ENCODE peak calls at places on chromosomes 4 and X, in nine cellular contexts. B is NCI-H1105; C is activated CD4-positive, alpha-beta T cell treated with anti-CD3 and anti-CD28 coated beads, Interleukin-2, amount 10 ng/mL, durations not matched to agents 24 days and 14 days; K is mesendoderm; U is astrocyte of the spinal cord; G is NCI-H146; H is NCI-H1694; V is NCI-H1092; W is brain microvascular endothelial cell. J is an unnamed sample.

GRCh38 chrX:138890491-138890890 is 179.0 kb upstream of the FGF13 start:
- DNase-seq in B (no peak), C (no peak), K (no peak), U (no peak), G (no peak), H (no peak), V (no peak), W (no peak), J (no peak)

GRCh38 chrX:42694260-42694815 is 83.6 kb downstream of the PPP1R2C start:
- DNase-seq in B (no peak), C (no peak), K (no peak), U (no peak), G (no peak), H (no peak), V (no peak), W (no peak), J (no peak)

GRCh38 chr4:30619679-30620078 is 100.5 kb upstream of the PCDH7 start:
- DNase-seq in B (no peak), C (no peak), K (no peak), U (peak), G (no peak), H (no peak), V (no peak), W (no peak), J (no peak)

GRCh38 chr4:111979921-111980320 is 165.3 kb upstream of the FAM241A start:
- DNase-seq in B (no peak), C (no peak), K (no peak), U (no peak), G (no peak), H (no peak), V (no peak), W (no peak), J (no peak)

GRCh38 chr4:85055558-85055957 is 89.1 kb upstream of the WDFY3 start:
- DNase-seq in B (no peak), C (no peak), K (no peak), U (no peak), G (no peak), H (no peak), V (no peak), W (no peak), J (no peak)

GRCh38 chrX:155251391-155251790 is 12.9 kb downstream of the RAB39B start:
- DNase-seq in B (no peak), C (no peak), K (no peak), U (no peak), G (no peak), H (no peak), V (no peak), W (no peak), J (no peak)

GRCh38 chrX:123830309-123830708 is 29.5 kb upstream of the XIAP start:
- DNase-seq in B (no peak), C (no peak), K (no peak), U (peak), G (peak), H (no peak), V (no peak), W (no peak), J (peak)

GRCh38 chr4:8270912-8271815 is 1.6 kb downstream of the HTRA3 start:
- DNase-seq in B (no peak), C (no peak), K (no peak), U (no peak), G (no peak), H (no peak), V (no peak), W (no peak), J (no peak)

GRCh38 chrX:42755820-42756219 is 22.1 kb downstream of the PPP1R2C start:
- DNase-seq in B (no peak), C (no peak), K (no peak), U (peak), G (no peak), H (no peak), V (no peak), W (peak), J (no peak)

GRCh38 chr4:124462954-124463828 is 249.3 kb downstream of the ANKRD50 start:
- DNase-seq in B (no peak), C (no peak), K (no peak), U (no peak), G (no peak), H (no peak), V (no peak), W (no peak), J (no peak)

GRCh38 chr4:6192245-6192644 is 8.1 kb downstream of the JAKMIP1 start:
- DNase-seq in B (no peak), C (no peak), K (peak), U (no peak), G (no peak), H (no peak), V (no peak), W (no peak), J (no peak)

GRCh38 chrX:2662586-2662985 is 28.5 kb upstream of the CD99 start:
- DNase-seq in B (no peak), C (no peak), K (no peak), U (no peak), G (no peak), H (no peak), V (no peak), W (no peak), J (no peak)

GRCh38 chrX:22338740-22339139 is 66.0 kb downstream of the CBLL2 start:
- DNase-seq in B (no peak), C (no peak), K (peak), U (peak), G (no peak), H (no peak), V (no peak), W (no peak), J (peak)

GRCh38 chr4:7971881-7972500 is 32.3 kb upstream of the AFAP1 start:
- DNase-seq in B (no peak), C (no peak), K (no peak), U (no peak), G (no peak), H (no peak), V (no peak), W (no peak), J (no peak)

GRCh38 chr4:161546902-161547301 is 616.9 kb downstream of the FSTL5 start:
- DNase-seq in B (no peak), C (no peak), K (no peak), U (peak), G (no peak), H (no peak), V (no peak), W (no peak), J (no peak)

GRCh38 chr4:8690811-8691775 is 98.5 kb downstream of the CPZ start:
- DNase-seq in B (no peak), C (no peak), K (no peak), U (no peak), G (no peak), H (no peak), V (no peak), W (no peak), J (no peak)

GRCh38 chrX:12648995-12649394 is 142.2 kb upstream of the PRPS2 start:
- DNase-seq in B (no peak), C (no peak), K (no peak), U (no peak), G (no peak), H (no peak), V (no peak), W (no peak), J (no peak)

GRCh38 chr4:137819964-137820383 is 287.7 kb upstream of the PCDH18 start:
- DNase-seq in B (no peak), C (no peak), K (peak), U (peak), G (peak), H (no peak), V (no peak), W (peak), J (peak)

GRCh38 chr4:82123934-82124333 is 249.9 kb downstream of the HNRNPD start:
- DNase-seq in B (no peak), C (no peak), K (peak), U (no peak), G (no peak), H (no peak), V (no peak), W (no peak), J (no peak)

GRCh38 chr4:123430031-123430430 is 33.4 kb downstream of the SPRY1 start:
- DNase-seq in B (no peak), C (peak), K (no peak), U (no peak), G (no peak), H (no peak), V (no peak), W (no peak), J (no peak)

GRCh38 chr4:139167774-139168444 is 9.1 kb downstream of the ELF2 start:
- DNase-seq in B (no peak), C (no peak), K (peak), U (peak), G (no peak), H (no peak), V (no peak), W (peak), J (no peak)

GRCh38 chrX:53481093-53481492 is 46.9 kb upstream of the HSD17B10 start:
- DNase-seq in B (peak), C (peak), K (peak), U (no peak), G (peak), H (no peak), V (no peak), W (no peak), J (no peak)

GRCh38 chrX:79259073-79259689 is 108.0 kb downstream of the ITM2A start:
- DNase-seq in B (no peak), C (peak), K (no peak), U (no peak), G (no peak), H (no peak), V (no peak), W (no peak), J (no peak)

GRCh38 chr4:141645611-141646340 is 9.4 kb downstream of the IL15 start:
- DNase-seq in B (no peak), C (no peak), K (peak), U (peak), G (no peak), H (no peak), V (no peak), W (peak), J (no peak)

GRCh38 chr4:84778041-84778440 is 188.4 kb downstream of the WDFY3 start:
- DNase-seq in B (no peak), C (no peak), K (no peak), U (no peak), G (no peak), H (no peak), V (no peak), W (no peak), J (no peak)

GRCh38 chrX:98071331-98071730 is 1187.6 kb downstream of the RPA4 start:
- DNase-seq in B (no peak), C (no peak), K (no peak), U (peak), G (no peak), H (no peak), V (no peak), W (no peak), J (no peak)